ENCODE peak calls at places on chromosomes 1 and 21, in six cellular contexts. One of them, this sample, is unnamed.
A peak's percentile ranks its signal among the peaks of the same experiment; 100 is the strongest.

GRCh38 chr1:153791856-153792253 is 16.6 kb downstream of the SLC27A3 start:
- DNase-seq in dorsolateral prefrontal cortex: peak; percentile 76
- DNase-seq in esophagus muscularis mucosa: no peak
- DNase-seq in brain microvascular endothelial cell: peak; percentile 69
- DNase-seq in sigmoid colon: peak; percentile 68
- DNase-seq in mesendoderm: no peak
- DNase-seq in this sample: peak; percentile 75

GRCh38 chr1:91651243-91651642 is 150.6 kb downstream of the CDC7 start:
- DNase-seq in dorsolateral prefrontal cortex: no peak
- DNase-seq in esophagus muscularis mucosa: peak; percentile 55
- DNase-seq in brain microvascular endothelial cell: no peak
- DNase-seq in sigmoid colon: no peak
- DNase-seq in mesendoderm: no peak
- DNase-seq in this sample: no peak

GRCh38 chr21:28111151-28111619 is 881.5 kb downstream of the LTN1 start:
- DNase-seq in dorsolateral prefrontal cortex: no peak
- DNase-seq in esophagus muscularis mucosa: no peak
- DNase-seq in brain microvascular endothelial cell: peak; percentile 0
- DNase-seq in sigmoid colon: peak; percentile 89
- DNase-seq in mesendoderm: no peak
- DNase-seq in this sample: no peak

GRCh38 chr1:43706598-43707190 is 642 bp upstream of the ST3GAL3 start:
- DNase-seq in dorsolateral prefrontal cortex: no peak
- DNase-seq in esophagus muscularis mucosa: no peak
- DNase-seq in brain microvascular endothelial cell: no peak
- DNase-seq in sigmoid colon: no peak
- DNase-seq in mesendoderm: peak; percentile 81
- DNase-seq in this sample: no peak

GRCh38 chr1:151970128-151970527 is 23.5 kb downstream of the S100A10 start:
- DNase-seq in dorsolateral prefrontal cortex: no peak
- DNase-seq in esophagus muscularis mucosa: no peak
- DNase-seq in brain microvascular endothelial cell: no peak
- DNase-seq in sigmoid colon: no peak
- DNase-seq in mesendoderm: no peak
- DNase-seq in this sample: no peak

GRCh38 chr1:94805912-94806311 is 14.2 kb upstream of the SLC44A3 start:
- DNase-seq in dorsolateral prefrontal cortex: peak; percentile 58
- DNase-seq in esophagus muscularis mucosa: peak; percentile 84
- DNase-seq in brain microvascular endothelial cell: peak; percentile 45
- DNase-seq in sigmoid colon: no peak
- DNase-seq in mesendoderm: peak; percentile 60
- DNase-seq in this sample: no peak

GRCh38 chr1:16614361-16615252 is 1.2 kb upstream of the NBPF1 start:
- DNase-seq in dorsolateral prefrontal cortex: no peak
- DNase-seq in esophagus muscularis mucosa: no peak
- DNase-seq in brain microvascular endothelial cell: no peak
- DNase-seq in sigmoid colon: peak; percentile 71
- DNase-seq in mesendoderm: no peak
- DNase-seq in this sample: peak; percentile 80

GRCh38 chr1:117664314-117664713 is 58.5 kb downstream of the TENT5C start:
- DNase-seq in dorsolateral prefrontal cortex: no peak
- DNase-seq in esophagus muscularis mucosa: no peak
- DNase-seq in brain microvascular endothelial cell: no peak
- DNase-seq in sigmoid colon: no peak
- DNase-seq in mesendoderm: no peak
- DNase-seq in this sample: peak; percentile 5

GRCh38 chr1:226064816-226065248 is 2.3 kb downstream of the H3-3A start:
- DNase-seq in dorsolateral prefrontal cortex: no peak
- DNase-seq in esophagus muscularis mucosa: no peak
- DNase-seq in brain microvascular endothelial cell: peak; percentile 61
- DNase-seq in sigmoid colon: no peak
- DNase-seq in mesendoderm: peak; percentile 73
- DNase-seq in this sample: no peak

GRCh38 chr1:53639996-53640695 is 98.8 kb downstream of the GLIS1 start:
- DNase-seq in dorsolateral prefrontal cortex: peak; percentile 12
- DNase-seq in esophagus muscularis mucosa: no peak
- DNase-seq in brain microvascular endothelial cell: no peak
- DNase-seq in sigmoid colon: no peak
- DNase-seq in mesendoderm: no peak
- DNase-seq in this sample: peak; percentile 26

GRCh38 chr1:12595839-12596821 is 21.9 kb downstream of the DHRS3 start:
- DNase-seq in dorsolateral prefrontal cortex: peak; percentile 70
- DNase-seq in esophagus muscularis mucosa: peak; percentile 97
- DNase-seq in brain microvascular endothelial cell: peak; percentile 99
- DNase-seq in sigmoid colon: peak; percentile 97
- DNase-seq in mesendoderm: peak; percentile 89
- DNase-seq in this sample: peak; percentile 96

GRCh38 chr1:95384570-95384969 is 150.6 kb downstream of the RWDD3 start:
- DNase-seq in dorsolateral prefrontal cortex: no peak
- DNase-seq in esophagus muscularis mucosa: no peak
- DNase-seq in brain microvascular endothelial cell: no peak
- DNase-seq in sigmoid colon: no peak
- DNase-seq in mesendoderm: peak; percentile 70
- DNase-seq in this sample: no peak

GRCh38 chr1:22778408-22778807 is 67.8 kb downstream of the EPHB2 start:
- DNase-seq in dorsolateral prefrontal cortex: no peak
- DNase-seq in esophagus muscularis mucosa: no peak
- DNase-seq in brain microvascular endothelial cell: no peak
- DNase-seq in sigmoid colon: no peak
- DNase-seq in mesendoderm: no peak
- DNase-seq in this sample: no peak

GRCh38 chr1:246503341-246503740 is 3.7 kb downstream of the SMYD3 start:
- DNase-seq in dorsolateral prefrontal cortex: no peak
- DNase-seq in esophagus muscularis mucosa: no peak
- DNase-seq in brain microvascular endothelial cell: no peak
- DNase-seq in sigmoid colon: no peak
- DNase-seq in mesendoderm: no peak
- DNase-seq in this sample: no peak

GRCh38 chr1:54834007-54834541 is 33.0 kb upstream of the TTC22 start:
- DNase-seq in dorsolateral prefrontal cortex: no peak
- DNase-seq in esophagus muscularis mucosa: peak; percentile 14
- DNase-seq in brain microvascular endothelial cell: no peak
- DNase-seq in sigmoid colon: no peak
- DNase-seq in mesendoderm: no peak
- DNase-seq in this sample: no peak

GRCh38 chr1:67973061-67973460 is 77.4 kb downstream of the DIRAS3 start:
- DNase-seq in dorsolateral prefrontal cortex: no peak
- DNase-seq in esophagus muscularis mucosa: no peak
- DNase-seq in brain microvascular endothelial cell: no peak
- DNase-seq in sigmoid colon: no peak
- DNase-seq in mesendoderm: peak; percentile 19
- DNase-seq in this sample: no peak

GRCh38 chr1:23178931-23179330 is 10.3 kb upstream of the LUZP1 start:
- DNase-seq in dorsolateral prefrontal cortex: no peak
- DNase-seq in esophagus muscularis mucosa: no peak
- DNase-seq in brain microvascular endothelial cell: peak; percentile 54
- DNase-seq in sigmoid colon: no peak
- DNase-seq in mesendoderm: no peak
- DNase-seq in this sample: no peak

GRCh38 chr1:158035976-158036583 is 42.6 kb downstream of the KIRREL1 start:
- DNase-seq in dorsolateral prefrontal cortex: no peak
- DNase-seq in esophagus muscularis mucosa: no peak
- DNase-seq in brain microvascular endothelial cell: peak; percentile 41
- DNase-seq in sigmoid colon: no peak
- DNase-seq in mesendoderm: no peak
- DNase-seq in this sample: no peak
- H3K27ac ChIP-seq in dorsolateral prefrontal cortex: no peak overlapping the region
- H3K27ac ChIP-seq in esophagus muscularis mucosa: no peak overlapping the region
- H3K27ac ChIP-seq in brain microvascular endothelial cell: no peak overlapping the region
- H3K27ac ChIP-seq in sigmoid colon: no peak overlapping the region
- H3K27ac ChIP-seq in mesendoderm: no peak overlapping the region
- H3K27ac ChIP-seq in this sample: no peak overlapping the region

DNA sequence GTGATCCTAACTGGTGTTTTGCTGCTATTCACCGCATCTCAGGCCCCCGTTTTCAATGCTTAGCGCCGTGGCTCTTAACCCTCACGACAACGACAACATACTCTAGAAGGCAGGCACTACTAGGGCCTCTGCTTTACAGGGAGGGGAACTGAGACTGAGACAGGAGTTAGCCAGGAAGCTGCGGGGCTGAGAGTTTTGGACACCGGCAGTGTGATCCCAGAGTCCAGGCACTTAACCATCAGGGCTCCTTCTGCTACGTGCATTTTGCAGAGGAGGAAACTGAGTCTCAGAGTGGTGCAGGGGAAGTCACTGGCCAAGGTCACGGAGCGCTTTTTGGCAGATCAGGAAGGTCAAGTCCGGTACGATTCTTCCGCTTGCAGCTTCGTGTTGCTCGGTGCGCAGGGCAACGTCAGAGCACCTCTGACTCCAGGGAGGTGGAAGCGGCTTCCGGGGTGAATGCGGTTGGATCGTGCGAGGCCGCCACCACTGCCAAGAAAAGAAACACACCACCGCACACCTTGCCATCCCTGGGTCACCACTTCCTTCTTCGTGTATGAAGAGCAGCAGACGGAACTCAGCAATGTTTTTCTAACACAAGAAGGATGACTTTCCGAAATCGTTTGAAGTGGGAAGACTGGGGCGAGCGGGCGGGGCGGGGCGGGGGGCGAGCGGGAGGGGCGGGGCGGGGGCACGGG is 300.2 kb downstream of the RRAGC start:
- DNase-seq in dorsolateral prefrontal cortex: no peak
- DNase-seq in esophagus muscularis mucosa: no peak
- DNase-seq in brain microvascular endothelial cell: no peak
- DNase-seq in sigmoid colon: no peak
- DNase-seq in mesendoderm: no peak
- DNase-seq in this sample: no peak
- H3K4me3 ChIP-seq in dorsolateral prefrontal cortex: no peak overlapping the region
- H3K4me3 ChIP-seq in esophagus muscularis mucosa: peak overlapping the region; percentile 1
- H3K4me3 ChIP-seq in brain microvascular endothelial cell: no peak overlapping the region
- H3K4me3 ChIP-seq in sigmoid colon: peak overlapping the region; percentile 16
- H3K4me3 ChIP-seq in mesendoderm: peak overlapping the region; percentile 10
- H3K4me3 ChIP-seq in this sample: peak overlapping the region; percentile 49

GRCh38 chr21:43338951-43339350 is 88.0 kb downstream of the SIK1 start:
- DNase-seq in dorsolateral prefrontal cortex: no peak
- DNase-seq in esophagus muscularis mucosa: no peak
- DNase-seq in brain microvascular endothelial cell: no peak
- DNase-seq in sigmoid colon: no peak
- DNase-seq in mesendoderm: no peak
- DNase-seq in this sample: no peak
- H3K27ac ChIP-seq in dorsolateral prefrontal cortex: no peak overlapping the region
- H3K27ac ChIP-seq in esophagus muscularis mucosa: no peak overlapping the region
- H3K27ac ChIP-seq in brain microvascular endothelial cell: no peak overlapping the region
- H3K27ac ChIP-seq in sigmoid colon: no peak overlapping the region
- H3K27ac ChIP-seq in mesendoderm: no peak overlapping the region
- H3K27ac ChIP-seq in this sample: no peak overlapping the region

DNA sequence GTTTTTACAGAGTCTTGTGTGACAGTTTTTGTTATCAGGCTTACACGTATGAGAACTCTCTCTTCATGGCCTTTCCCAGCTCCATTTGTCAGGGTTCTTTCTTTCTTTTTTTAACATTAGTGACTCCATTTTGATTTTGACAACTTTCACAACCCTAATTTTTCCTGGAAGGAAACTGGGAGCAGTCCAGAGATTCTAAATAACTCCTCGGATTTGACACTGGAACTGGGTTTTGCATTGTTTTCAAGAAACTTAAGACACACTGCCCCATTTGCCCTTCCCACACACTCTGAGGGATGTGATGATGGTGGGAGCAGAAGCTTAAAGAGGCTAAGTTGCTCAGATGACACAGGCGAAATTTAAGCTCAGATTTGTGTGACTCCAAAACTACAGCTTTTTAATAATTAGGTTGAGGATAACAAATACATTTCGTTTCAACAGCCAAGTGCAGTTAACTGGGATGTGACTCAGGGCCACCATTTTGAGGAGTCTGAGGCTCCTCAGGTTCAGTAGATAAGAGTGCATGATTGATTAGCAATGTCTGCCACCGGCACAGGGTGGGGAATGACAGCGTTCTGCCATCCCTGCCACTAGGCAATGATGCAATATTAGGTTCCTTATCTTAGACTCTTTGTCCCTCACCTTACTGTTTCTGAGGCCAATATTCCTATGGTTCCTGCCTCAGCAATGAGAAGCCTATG is 95.1 kb upstream of the ATP1A1 start:
- DNase-seq in dorsolateral prefrontal cortex: no peak
- DNase-seq in esophagus muscularis mucosa: peak; percentile 24
- DNase-seq in brain microvascular endothelial cell: no peak
- DNase-seq in sigmoid colon: no peak
- DNase-seq in mesendoderm: peak; percentile 18
- DNase-seq in this sample: no peak
- H3K4me3 ChIP-seq in dorsolateral prefrontal cortex: no peak overlapping the region
- H3K4me3 ChIP-seq in esophagus muscularis mucosa: no peak overlapping the region
- H3K4me3 ChIP-seq in brain microvascular endothelial cell: no peak overlapping the region
- H3K4me3 ChIP-seq in sigmoid colon: no peak overlapping the region
- H3K4me3 ChIP-seq in mesendoderm: no peak overlapping the region
- H3K4me3 ChIP-seq in this sample: no peak overlapping the region

DNA sequence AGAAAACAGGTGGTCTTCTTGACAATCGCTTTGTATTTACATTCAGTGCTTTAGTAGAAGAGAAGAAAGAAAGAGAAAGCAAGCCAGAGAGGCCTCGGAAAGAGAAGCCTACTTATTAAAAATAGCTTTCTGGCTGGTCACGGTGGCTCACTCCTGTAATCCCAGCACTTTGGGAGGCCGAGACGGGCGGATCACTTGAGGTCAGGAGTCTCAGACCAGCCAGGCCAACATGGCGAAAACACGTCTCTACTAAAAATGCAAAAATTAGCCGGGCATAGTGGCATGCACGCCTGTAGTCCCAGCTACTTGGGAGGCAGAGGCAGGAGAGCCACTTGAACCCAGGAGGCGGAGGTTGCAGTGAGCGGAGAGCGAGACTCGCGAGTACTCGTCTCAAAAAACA is 1.8 kb upstream of the SLC19A2 start:
- DNase-seq in dorsolateral prefrontal cortex: no peak
- DNase-seq in esophagus muscularis mucosa: no peak
- DNase-seq in brain microvascular endothelial cell: no peak
- DNase-seq in sigmoid colon: no peak
- DNase-seq in mesendoderm: no peak
- DNase-seq in this sample: no peak
- H3K27ac ChIP-seq in dorsolateral prefrontal cortex: no peak overlapping the region
- H3K27ac ChIP-seq in esophagus muscularis mucosa: peak overlapping the region; percentile 98
- H3K27ac ChIP-seq in brain microvascular endothelial cell: peak overlapping the region; percentile 97
- H3K27ac ChIP-seq in sigmoid colon: peak overlapping the region; percentile 99
- H3K27ac ChIP-seq in mesendoderm: no peak overlapping the region
- H3K27ac ChIP-seq in this sample: peak overlapping the region; percentile 99

DNA sequence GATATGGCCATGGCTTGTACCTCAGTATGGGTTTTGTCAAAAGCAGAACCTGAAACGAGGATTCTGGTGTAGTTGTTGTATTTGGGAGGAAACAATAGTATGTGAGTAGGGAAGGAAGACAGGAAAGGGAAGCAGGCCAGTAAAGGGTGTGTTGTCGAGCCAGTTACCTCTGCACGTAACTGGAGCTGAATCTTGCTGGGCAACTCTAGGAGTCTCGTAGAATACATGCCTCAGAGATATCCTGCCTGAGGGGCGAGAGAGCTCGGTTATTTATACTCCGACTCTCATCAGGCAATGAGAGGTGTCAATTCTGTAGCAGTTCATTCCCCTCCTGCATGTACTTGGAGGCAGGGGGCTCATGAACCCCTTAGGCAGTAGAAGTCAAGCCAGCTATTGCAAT is 45.9 kb upstream of the KIF26B start:
- DNase-seq in dorsolateral prefrontal cortex: no peak
- DNase-seq in esophagus muscularis mucosa: no peak
- DNase-seq in brain microvascular endothelial cell: no peak
- DNase-seq in sigmoid colon: no peak
- DNase-seq in mesendoderm: no peak
- DNase-seq in this sample: no peak
- H3K4me3 ChIP-seq in dorsolateral prefrontal cortex: no peak overlapping the region
- H3K4me3 ChIP-seq in esophagus muscularis mucosa: no peak overlapping the region
- H3K4me3 ChIP-seq in brain microvascular endothelial cell: no peak overlapping the region
- H3K4me3 ChIP-seq in sigmoid colon: no peak overlapping the region
- H3K4me3 ChIP-seq in mesendoderm: no peak overlapping the region
- H3K4me3 ChIP-seq in this sample: no peak overlapping the region

This sample was measured in coronary artery.